ENCODE peak calls at places on chromosome 3, in four cellular contexts. K is suprapubic skin, M is prostate gland, F is HCT116. X is an unnamed sample.

GRCh38 chr3:113697192-113698090 is 999 bp upstream of the USF3 start:
- DNase-seq in M (peak; percentile 40), K (no peak), F (no peak), X (no peak)

GRCh38 chr3:129305592-129306091 is 27.0 kb downstream of the HMCES start:
- DNase-seq in K (no peak), M (peak; percentile 94), F (no peak), X (no peak)

GRCh38 chr3:141686477-141687280 is 51.4 kb upstream of the RNF7 start:
- DNase-seq in K (no peak), F (no peak), M (peak; percentile 8), X (no peak)

GRCh38 chr3:117322866-117323265 is 613.3 kb downstream of the TUSC7 start:
- DNase-seq in F (no peak), M (no peak), K (no peak), X (no peak)

GRCh38 chr3:98592345-98592935 is 971 bp downstream of the CPOX start:
- DNase-seq in F (no peak), K (no peak), M (no peak), X (no peak)

GRCh38 chr3:195260286-195260905 is 10.6 kb downstream of the XXYLT1 start:
- DNase-seq in F (no peak), K (no peak), M (no peak), X (no peak)

GRCh38 chr3:107524214-107525100 is 1.7 kb downstream of the BBX start:
- DNase-seq in K (no peak), M (peak; percentile 69), F (no peak), X (no peak)

GRCh38 chr3:160564205-160564922 is 1.0 kb downstream of the KPNA4 start:
- DNase-seq in K (no peak), M (peak; percentile 14), F (no peak), X (no peak)

GRCh38 chr3:9030034-9030433 is 66.8 kb upstream of the RAD18 start:
- DNase-seq in K (no peak), M (no peak), F (no peak), X (no peak)

GRCh38 chr3:30617653-30618052 is 11.3 kb downstream of the TGFBR2 start:
- DNase-seq in M (no peak), K (no peak), F (no peak), X (no peak)

GRCh38 chr3:46863261-46863782 is at the start of gene MYL3:
- DNase-seq in F (no peak), K (peak; percentile 60), M (no peak), X (no peak)

GRCh38 chr3:153137626-153138025 is 24.4 kb upstream of the RAP2B start:
- DNase-seq in K (no peak), F (no peak), M (no peak), X (no peak)

GRCh38 chr3:153142961-153143360 is 19.1 kb upstream of the RAP2B start:
- DNase-seq in F (no peak), M (no peak), K (no peak), X (no peak)

DNA sequence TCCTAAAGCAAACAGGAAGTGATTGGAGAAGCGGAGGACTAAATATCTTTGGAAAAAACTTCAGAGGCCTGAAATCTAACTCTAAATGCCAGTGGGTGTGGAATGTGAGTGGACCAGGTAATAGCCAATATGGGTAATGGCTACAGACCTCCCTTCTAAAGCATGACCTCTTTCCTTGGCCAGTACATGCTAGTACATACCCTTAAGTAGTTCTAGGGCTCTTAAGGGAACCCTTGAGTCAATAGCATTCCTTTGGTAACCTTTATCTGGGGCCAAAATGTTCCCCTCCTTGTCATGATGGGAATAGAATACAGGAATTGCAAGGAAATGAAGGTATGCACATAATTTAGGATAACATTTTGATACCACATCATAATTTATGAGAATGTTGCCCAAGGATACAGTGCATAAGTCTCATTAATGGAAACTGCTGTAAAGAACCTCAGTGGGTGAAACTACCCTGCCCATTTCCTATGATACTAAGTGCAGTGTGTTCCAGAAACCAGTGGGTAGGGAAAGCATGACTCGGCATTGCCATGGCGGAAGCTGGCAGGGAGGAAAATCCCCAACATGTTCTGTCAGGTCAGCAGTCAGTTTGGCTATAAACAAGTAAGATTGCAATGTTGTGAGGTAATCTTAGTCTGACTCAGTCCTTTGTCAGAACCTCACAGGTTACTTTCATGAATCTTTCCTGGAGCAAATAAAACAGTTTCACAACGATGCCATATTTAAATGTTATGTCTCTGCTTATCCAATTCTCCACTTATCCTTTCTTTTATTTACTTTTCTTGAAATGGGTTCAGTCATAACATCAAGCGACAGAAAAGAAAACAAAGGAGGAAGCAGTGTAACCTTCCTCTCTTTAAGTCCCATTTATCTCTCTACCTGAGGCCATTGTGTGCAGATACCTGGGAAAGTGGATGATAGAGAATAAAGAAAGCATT is 23.5 kb upstream of the RAP2B start:
- DNase-seq in K (no peak), F (peak; percentile 90), M (peak; percentile 83), X (peak; percentile 19)
- TF ChIP-seq POLR2AphosphoS5 in K (peak; percentile 82), F (peak; percentile 72), M (peak; percentile 96), X (no peak)

DNA sequence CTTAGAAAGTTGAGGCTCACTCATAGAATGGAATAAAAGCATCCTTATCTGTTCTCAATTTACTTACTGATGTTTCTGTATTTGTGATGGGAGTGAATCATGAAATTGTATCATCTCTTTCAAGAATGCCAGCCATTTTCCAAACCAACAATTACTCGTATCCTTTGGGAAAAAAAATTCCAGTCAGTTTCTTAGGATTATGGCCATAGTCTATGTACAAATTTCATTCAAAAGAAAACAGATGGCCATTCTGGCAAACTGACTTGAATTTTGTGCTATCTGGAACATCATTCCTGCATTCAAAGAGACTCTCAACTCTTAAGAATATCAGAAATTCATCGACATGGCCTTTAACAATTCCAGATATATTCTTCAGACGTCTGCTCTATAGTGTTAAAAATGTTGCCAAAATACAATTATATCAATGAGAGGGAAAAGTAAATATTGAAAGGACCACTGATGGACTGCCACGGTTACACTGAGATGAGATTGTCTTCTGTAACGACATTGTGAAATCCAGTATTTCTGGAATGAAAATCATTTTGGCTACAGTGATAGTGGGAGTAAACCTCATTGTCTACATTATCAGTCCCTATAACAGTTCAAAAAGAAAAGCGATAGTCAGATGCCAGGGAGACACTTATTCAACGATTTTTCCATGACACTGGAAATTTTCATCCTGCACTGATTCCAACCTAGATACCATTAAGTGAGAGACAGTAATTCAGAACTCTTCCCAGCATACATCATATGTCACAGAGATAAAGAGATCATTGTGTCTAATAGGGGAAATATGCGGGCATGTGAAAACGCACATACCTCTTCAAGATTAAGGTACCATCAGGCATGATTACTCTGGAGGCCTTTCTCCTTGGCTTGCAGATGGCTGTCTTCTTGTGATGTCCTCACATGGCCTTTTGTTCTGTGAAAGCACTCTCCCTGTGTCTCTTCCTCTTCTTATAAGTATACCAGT is 953.8 kb upstream of the ALCAM start:
- DNase-seq in F (no peak), M (no peak), K (no peak), X (no peak)
- TF ChIP-seq POLR2A in F (no peak), M (no peak), K (no peak), X (no peak)

GRCh38 chr3:52454938-52455282 is 494 bp upstream of the NISCH start:
- DNase-seq in M (no peak), K (no peak), F (no peak), X (no peak)

GRCh38 chr3:52455283-52456168 is at the start of gene NISCH:
- DNase-seq in K (peak; percentile 93), M (peak; percentile 89), F (peak; percentile 40), X (peak; percentile 95)

GRCh38 chr3:52454235-52454937 is 545 bp upstream of the TNNC1 start:
- DNase-seq in F (no peak), K (no peak), M (no peak), X (no peak)

GRCh38 chr3:52456800-52457183 is 1.4 kb downstream of the NISCH start:
- DNase-seq in K (no peak), F (no peak), M (no peak), X (no peak)

DNA sequence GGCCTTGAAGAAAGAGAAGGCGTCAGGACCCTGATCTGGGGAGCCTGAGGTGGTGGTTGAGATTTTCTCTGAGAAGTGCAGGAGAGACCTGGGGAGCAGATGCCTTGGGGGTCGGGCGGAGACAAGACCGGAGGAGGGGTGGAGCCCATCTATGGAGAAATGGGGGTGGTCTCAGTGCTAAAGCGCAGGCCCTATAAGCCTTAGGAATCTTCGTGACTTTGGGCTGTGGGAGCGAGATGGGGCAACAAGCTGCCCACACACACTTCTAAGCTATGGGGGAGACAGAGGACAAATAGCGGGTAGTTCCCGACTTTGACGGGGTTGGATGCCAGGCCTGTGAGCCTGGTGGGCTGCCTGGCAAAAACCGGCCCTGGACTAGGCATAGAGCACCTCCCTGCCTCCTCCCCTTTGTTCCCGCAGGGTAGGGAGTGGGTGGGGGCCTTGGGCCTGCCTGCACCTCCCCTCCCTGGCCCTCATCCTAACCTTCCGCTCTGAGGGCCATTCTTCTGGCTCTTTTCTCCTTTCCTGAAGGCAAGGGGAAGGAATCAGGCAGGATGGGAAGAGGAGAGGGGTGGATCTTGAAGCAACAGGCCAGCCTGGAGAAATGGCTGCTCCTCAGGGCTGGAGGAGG is 880 bp downstream of the NISCH start:
- DNase-seq in M (peak; percentile 28), K (no peak), F (no peak), X (no peak)
- TF ChIP-seq POLR2AphosphoS5 in M (peak; percentile 26), K (no peak), F (no peak), X (no peak)

GRCh38 chr3:53254810-53255359 is 937 bp downstream of the TKT start:
- DNase-seq in M (peak; percentile 69), F (no peak), K (no peak), X (peak; percentile 73)
- TF ChIP-seq POLR2A in M (peak; percentile 28), F (peak; percentile 22), K (no peak), X (no peak)

DNA sequence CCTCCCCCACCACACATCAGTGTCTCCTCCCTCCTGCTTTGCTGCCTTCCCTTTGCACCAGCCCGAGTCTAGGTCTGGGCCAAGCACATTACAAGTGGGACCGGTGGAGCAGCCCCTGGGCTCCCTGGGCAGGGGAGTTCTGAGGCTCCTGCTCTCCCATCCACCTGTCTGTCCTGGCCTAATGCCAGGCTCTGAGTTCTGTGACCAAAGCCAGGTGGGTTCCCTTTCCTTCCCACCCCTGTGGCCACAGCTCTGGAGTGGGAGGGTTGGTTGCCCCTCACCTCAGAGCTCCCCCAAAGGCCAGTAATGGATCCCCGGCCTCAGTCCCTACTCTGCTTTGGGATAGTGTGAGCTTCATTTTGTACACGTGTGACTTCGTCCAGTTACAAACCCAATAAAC is 2.3 kb upstream of the ABCF3 start:
- DNase-seq in K (no peak), F (no peak), M (no peak), X (no peak)
- TF ChIP-seq POLR2AphosphoS5 in K (no peak), F (no peak), M (no peak), X (no peak)

DNA sequence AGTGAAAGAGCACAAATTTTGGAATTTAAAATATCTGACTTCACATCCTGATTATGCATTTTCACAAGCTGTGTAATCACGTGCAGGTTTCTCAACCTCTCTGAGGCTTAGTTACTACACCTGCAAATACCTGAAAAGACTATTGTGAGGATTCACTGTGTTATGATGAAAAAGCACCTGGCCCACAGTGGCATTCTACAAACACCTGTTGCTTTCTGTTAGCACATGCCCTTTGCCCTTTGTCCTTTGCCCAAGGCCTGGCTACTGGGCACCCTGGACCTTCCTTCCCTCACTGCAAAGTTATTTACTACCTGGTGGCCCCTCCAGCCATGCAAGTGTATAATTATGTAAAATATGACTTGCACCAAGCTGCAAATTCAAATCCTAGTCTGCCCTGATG is 227.5 kb downstream of the CADPS start:
- DNase-seq in M (no peak), F (no peak), K (no peak), X (no peak)
- TF ChIP-seq POLR2A in M (no peak), F (no peak), K (no peak), X (no peak)

GRCh38 chr3:33956211-33956610 is 157.8 kb downstream of the PDCD6IP start:
- DNase-seq in K (no peak), M (no peak), F (no peak), X (no peak)
- TF ChIP-seq POLR2AphosphoS5 in K (no peak), M (no peak), F (no peak), X (no peak)

GRCh38 chr3:121545564-121546455 is at the start of gene POLQ:
- DNase-seq in K (peak; percentile 96), F (peak; percentile 92), M (peak; percentile 90), X (peak; percentile 67)
- TF ChIP-seq POLR2A in K (no peak), F (peak; percentile 39), M (no peak), X (peak; percentile 64)

GRCh38 chr3:194133661-194134230 is 2.2 kb upstream of the HES1 start:
- DNase-seq in F (no peak), K (peak; percentile 85), M (peak; percentile 30), X (no peak)
- TF ChIP-seq POLR2AphosphoS5 in F (no peak), K (no peak), M (no peak), X (no peak)